ENCODE peak calls at places on chromosomes 4 and X, in five cellular contexts. D is NCI-H82; C is fibroblast of gingiva; A is pons; E is activated T-cell treated with anti-CD3 and anti-CD28 coated beads, Interleukin-2, amount 50 U/mL, for 4 hours. M is an unnamed sample.

GRCh38 chr4:3431446-3431993 is 10.2 kb upstream of the HGFAC start:
- DNase-seq in D (no peak), C (no peak), A (no peak), E (no peak), M (no peak)

GRCh38 chr4:165301833-165302232 is 25.6 kb upstream of the MSMO1 start:
- DNase-seq in D (no peak), C (peak; percentile 6), A (no peak), E (no peak), M (no peak)

GRCh38 chr4:38723726-38724506 is 58.9 kb downstream of the TLR10 start:
- DNase-seq in D (no peak), C (no peak), A (no peak), E (no peak), M (no peak)

GRCh38 chr4:89511776-89512175 is 204.2 kb upstream of the GPRIN3 start:
- DNase-seq in D (no peak), C (no peak), A (no peak), E (no peak), M (no peak)

GRCh38 chr4:98908182-98908581 is 20.8 kb downstream of the EIF4E start:
- DNase-seq in D (no peak), C (no peak), A (no peak), E (no peak), M (no peak)

GRCh38 chrX:153769158-153769864 is 5.3 kb downstream of the PLXNB3 start:
- DNase-seq in D (no peak), C (no peak), A (no peak), E (peak; percentile 4), M (no peak)

GRCh38 chrX:40734956-40735317 is 405 bp downstream of the MED14 start:
- DNase-seq in D (peak; percentile 59), C (no peak), A (peak; percentile 18), E (peak; percentile 24), M (no peak)

GRCh38 chr4:544386-545105 is 31.5 kb downstream of the TMEM271 start:
- DNase-seq in D (no peak), C (no peak), A (no peak), E (no peak), M (no peak)

GRCh38 chr4:71231073-71231752 is 107.6 kb upstream of the SLC4A4 start:
- DNase-seq in D (no peak), C (peak; percentile 39), A (peak; percentile 42), E (no peak), M (no peak)

GRCh38 chr4:38062088-38062893 is 102.1 kb downstream of the PTTG2 start:
- DNase-seq in D (peak; percentile 70), C (peak; percentile 61), A (peak; percentile 84), E (peak; percentile 61), M (peak; percentile 80)

M was measured in SK-MEL-5.